ENCODE peak calls at places on chromosomes 1 and 21, in ten cellular contexts. R is AG10803, Q is bronchial epithelial cell, J is tibial artery, T is fibroblast of pulmonary artery, G is cardiac fibroblast, V is A549, M is WTC11, I is GM13977, A is body of pancreas. S is an unnamed sample.

GRCh38 chr1:157781048-157781447 is 4.1 kb upstream of the FCRL2 start:
- DNase-seq in R (no peak), Q (no peak), J (no peak), T (no peak), G (no peak), V (no peak), M (no peak), I (no peak), A (no peak), S (no peak)

GRCh38 chr1:24344090-24344742 is 25.1 kb downstream of the GRHL3 start:
- DNase-seq in R (no peak), Q (no peak), J (no peak), T (no peak), G (no peak), V (no peak), M (no peak), I (no peak), A (no peak), S (no peak)

GRCh38 chr1:112636597-112637256 is 17.1 kb downstream of the CAPZA1 start:
- DNase-seq in R (no peak), Q (no peak), J (no peak), T (no peak), G (no peak), V (peak), M (no peak), I (peak), A (no peak), S (no peak)

GRCh38 chr1:204830671-204831585 is 39.7 kb upstream of the NFASC start:
- DNase-seq in R (no peak), Q (no peak), J (no peak), T (no peak), G (no peak), V (no peak), M (no peak), I (no peak), A (peak), S (no peak)

GRCh38 chr1:99469641-99470040 is 176.3 kb upstream of the PALMD start:
- DNase-seq in R (peak), Q (no peak), J (no peak), T (no peak), G (no peak), V (no peak), M (no peak), I (no peak), A (no peak), S (no peak)

GRCh38 chr1:93681549-93682412 is at the start of gene BCAR3:
- DNase-seq in R (peak), Q (peak), J (peak), T (peak), G (peak), V (no peak), M (peak), I (peak), A (peak), S (peak)

GRCh38 chr1:1014896-1015681 is 1.8 kb downstream of the ISG15 start:
- DNase-seq in R (no peak), Q (no peak), J (no peak), T (no peak), G (no peak), V (no peak), M (peak), I (no peak), A (no peak), S (no peak)

GRCh38 chr1:77446841-77447555 is 165.2 kb downstream of the AK5 start:
- DNase-seq in R (peak), Q (peak), J (no peak), T (no peak), G (no peak), V (no peak), M (no peak), I (no peak), A (no peak), S (no peak)

GRCh38 chr1:1385931-1386330 is 10.9 kb upstream of the AURKAIP1 start:
- DNase-seq in R (no peak), Q (no peak), J (no peak), T (no peak), G (no peak), V (no peak), M (no peak), I (no peak), A (no peak), S (no peak)

GRCh38 chr1:193355179-193355578 is 168.8 kb upstream of the B3GALT2 start:
- DNase-seq in R (no peak), Q (peak), J (no peak), T (peak), G (peak), V (peak), M (no peak), I (no peak), A (peak), S (no peak)

GRCh38 chr21:42313501-42313969 is 1.7 kb downstream of the TFF3 start:
- DNase-seq in R (no peak), Q (no peak), J (no peak), T (no peak), G (no peak), V (no peak), M (peak), I (no peak), A (no peak), S (no peak)

GRCh38 chr1:150764617-150765090 is 924 bp downstream of the CTSS start:
- DNase-seq in R (peak), Q (peak), J (no peak), T (peak), G (peak), V (peak), M (no peak), I (no peak), A (no peak), S (peak)

GRCh38 chr21:15775981-15776380 is 46.2 kb downstream of the USP25 start:
- DNase-seq in R (peak), Q (peak), J (no peak), T (peak), G (peak), V (no peak), M (no peak), I (no peak), A (no peak), S (peak)

GRCh38 chr1:229171934-229172333 is 99.0 kb upstream of the RAB4A start:
- DNase-seq in R (no peak), Q (no peak), J (no peak), T (no peak), G (no peak), V (no peak), M (no peak), I (no peak), A (peak), S (no peak)

GRCh38 chr1:92315766-92316413 is 17.0 kb downstream of the RPAP2 start:
- DNase-seq in R (no peak), Q (no peak), J (no peak), T (no peak), G (no peak), V (no peak), M (no peak), I (no peak), A (no peak), S (no peak)

GRCh38 chr1:7617826-7618225 is 153.3 kb upstream of the VAMP3 start:
- DNase-seq in R (no peak), Q (no peak), J (no peak), T (no peak), G (no peak), V (no peak), M (no peak), I (no peak), A (no peak), S (no peak)

GRCh38 chr1:183272390-183272801 is 86.3 kb downstream of the LAMC2 start:
- DNase-seq in R (peak), Q (peak), J (no peak), T (peak), G (peak), V (peak), M (no peak), I (no peak), A (no peak), S (peak)

GRCh38 chr1:20732071-20732587 is 374 bp downstream of the SH2D5 start:
- DNase-seq in R (peak), Q (peak), J (no peak), T (peak), G (peak), V (peak), M (peak), I (peak), A (peak), S (peak)

GRCh38 chr1:106554294-106554693 is 502.2 kb upstream of the PRMT6 start:
- DNase-seq in R (no peak), Q (peak), J (no peak), T (no peak), G (no peak), V (no peak), M (no peak), I (no peak), A (no peak), S (no peak)

GRCh38 chr1:67888707-67889106 is 55.4 kb upstream of the GNG12 start:
- DNase-seq in R (peak), Q (no peak), J (no peak), T (peak), G (peak), V (no peak), M (peak), I (no peak), A (no peak), S (peak)

GRCh38 chr1:91754348-91754747 is 131.6 kb downstream of the TGFBR3 start:
- DNase-seq in R (no peak), Q (peak), J (no peak), T (peak), G (peak), V (no peak), M (no peak), I (no peak), A (no peak), S (no peak)

GRCh38 chr1:100866041-100866900 is 28.4 kb downstream of the EXTL2 start:
- DNase-seq in R (peak), Q (peak), J (no peak), T (peak), G (peak), V (peak), M (no peak), I (peak), A (peak), S (peak)

GRCh38 chr1:3465091-3465934 is 10.8 kb downstream of the ARHGEF16 start:
- DNase-seq in R (no peak), Q (peak), J (no peak), T (no peak), G (no peak), V (no peak), M (peak), I (no peak), A (no peak), S (no peak)

GRCh38 chr1:200960948-200961340 is 62.6 kb downstream of the KIF21B start:
- DNase-seq in R (no peak), Q (no peak), J (no peak), T (no peak), G (no peak), V (no peak), M (no peak), I (no peak), A (no peak), S (no peak)

GRCh38 chr1:82778612-82779011 is 977.9 kb downstream of the ADGRL2 start:
- DNase-seq in R (no peak), Q (peak), J (no peak), T (peak), G (peak), V (no peak), M (peak), I (no peak), A (no peak), S (peak)

GRCh38 chr1:74505133-74505532 is 7.3 kb downstream of the LRRC53 start:
- DNase-seq in R (peak), Q (no peak), J (no peak), T (no peak), G (no peak), V (no peak), M (peak), I (no peak), A (peak), S (no peak)

GRCh38 chr1:1132928-1133750 is 17.2 kb upstream of the C1orf159 start:
- DNase-seq in R (no peak), Q (no peak), J (no peak), T (no peak), G (peak), V (no peak), M (no peak), I (no peak), A (peak), S (peak)

GRCh38 chr1:30191154-30191702 is 532.2 kb downstream of the MATN1 start:
- DNase-seq in R (peak), Q (peak), J (no peak), T (peak), G (peak), V (peak), M (no peak), I (no peak), A (peak), S (no peak)

GRCh38 chr1:220217383-220217988 is 54.8 kb downstream of the RAB3GAP2 start:
- DNase-seq in R (no peak), Q (peak), J (no peak), T (no peak), G (no peak), V (peak), M (no peak), I (no peak), A (no peak), S (no peak)
- TF ChIP-seq CTCF in R (peak), Q (peak), J (no peak), T (peak), G (peak), V (peak), M (peak), I (peak), A (peak), S (peak)

DNA sequence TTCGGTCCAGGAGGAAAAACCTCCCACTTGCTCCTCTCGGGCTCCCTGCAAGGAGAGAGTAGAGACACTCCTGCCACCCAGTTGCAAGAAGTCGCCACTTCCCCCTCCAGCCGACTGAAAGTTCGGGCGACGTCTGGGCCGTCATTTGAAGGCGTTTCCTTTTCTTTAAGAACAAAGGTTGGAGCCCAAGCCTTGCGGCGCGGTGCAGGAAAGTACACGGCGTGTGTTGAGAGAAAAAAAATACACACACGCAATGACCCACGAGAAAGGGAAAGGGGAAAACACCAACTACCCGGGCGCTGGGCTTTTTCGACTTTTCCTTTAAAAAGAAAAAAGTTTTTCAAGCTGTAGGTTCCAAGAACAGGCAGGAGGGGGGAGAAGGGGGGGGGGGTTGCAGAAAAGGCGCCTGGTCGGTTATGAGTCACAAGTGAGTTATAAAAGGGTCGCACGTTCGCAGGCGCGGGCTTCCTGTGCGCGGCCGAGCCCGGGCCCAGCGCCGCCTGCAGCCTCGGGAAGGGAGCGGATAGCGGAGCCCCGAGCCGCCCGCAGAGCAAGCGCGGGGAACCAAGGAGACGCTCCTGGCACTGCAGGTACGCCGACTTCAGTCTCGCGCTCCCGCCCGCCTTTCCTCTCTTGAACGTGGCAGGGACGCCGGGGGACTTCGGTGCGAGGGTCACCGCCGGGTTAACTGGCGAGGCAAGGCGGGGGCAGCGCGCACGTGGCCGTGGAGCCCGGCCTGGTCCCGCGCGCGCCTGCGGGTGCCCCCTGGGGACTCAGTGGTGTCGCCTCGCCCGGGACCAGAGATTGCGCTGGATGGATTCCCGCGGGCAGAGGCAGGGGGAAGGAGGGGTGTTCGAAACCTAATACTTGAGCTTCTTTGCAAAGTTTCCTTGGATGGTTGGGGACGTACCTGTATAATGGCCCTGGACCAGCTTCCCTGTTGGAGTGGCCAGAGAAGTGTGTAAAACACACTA is 45.3 kb downstream of the MRPL39 start:
- DNase-seq in R (peak), Q (peak), J (peak), T (peak), G (peak), V (no peak), M (peak), I (peak), A (peak), S (peak)
- TF ChIP-seq CTCF in R (peak), Q (peak), J (no peak), T (peak), G (peak), V (no peak), M (no peak), I (peak), A (no peak), S (peak)

GRCh38 chr1:169509354-169509753 is 23.6 kb upstream of the SLC19A2 start:
- DNase-seq in R (no peak), Q (no peak), J (no peak), T (no peak), G (no peak), V (no peak), M (no peak), I (no peak), A (no peak), S (no peak)
- TF ChIP-seq CTCF in R (no peak), Q (no peak), J (no peak), T (no peak), G (no peak), V (no peak), M (no peak), I (no peak), A (peak), S (no peak)

DNA sequence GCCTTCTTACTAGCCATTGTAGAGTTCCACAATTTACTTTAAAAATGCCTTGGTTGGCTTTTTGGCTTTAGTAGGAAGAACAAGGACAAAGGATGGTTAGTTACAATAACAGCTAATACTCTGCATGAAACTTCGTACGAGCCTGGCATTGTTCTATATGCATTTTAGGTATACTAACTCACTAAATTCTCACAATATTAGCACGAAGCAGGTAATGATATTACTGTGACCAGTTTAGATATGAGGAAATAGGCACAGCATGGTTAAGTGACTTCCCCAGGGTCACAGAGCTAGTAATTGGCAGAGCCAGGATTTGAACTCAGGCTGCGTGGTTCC is 50.5 kb upstream of the CYP2J2 start:
- DNase-seq in R (no peak), Q (no peak), J (no peak), T (no peak), G (no peak), V (no peak), M (no peak), I (no peak), A (no peak), S (no peak)
- TF ChIP-seq CTCF in R (no peak), Q (no peak), J (no peak), T (no peak), G (no peak), V (no peak), M (no peak), I (peak), A (no peak), S (no peak)

DNA sequence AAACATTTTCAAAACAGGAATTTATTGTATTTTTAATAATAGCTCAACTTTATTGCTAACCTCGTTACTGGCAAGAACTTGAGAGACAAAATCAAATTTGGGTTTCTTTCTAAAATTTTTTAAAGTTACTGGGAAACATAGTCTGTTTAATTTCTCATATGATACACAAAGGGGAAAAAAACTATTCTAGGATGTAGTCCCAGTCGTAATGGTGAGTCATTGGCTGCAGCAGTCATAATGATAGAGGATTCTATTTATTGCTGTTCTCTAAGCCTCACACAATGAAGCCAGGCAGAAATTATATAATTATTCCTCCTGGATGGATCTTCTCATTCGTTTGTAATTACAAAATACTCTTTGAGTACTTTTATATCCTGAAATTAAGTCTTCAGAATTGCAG is 326.5 kb upstream of the SGIP1 start:
- DNase-seq in R (peak), Q (peak), J (no peak), T (peak), G (peak), V (peak), M (no peak), I (no peak), A (no peak), S (peak)
- TF ChIP-seq CTCF in R (no peak), Q (no peak), J (no peak), T (no peak), G (no peak), V (no peak), M (no peak), I (no peak), A (no peak), S (no peak)

DNA sequence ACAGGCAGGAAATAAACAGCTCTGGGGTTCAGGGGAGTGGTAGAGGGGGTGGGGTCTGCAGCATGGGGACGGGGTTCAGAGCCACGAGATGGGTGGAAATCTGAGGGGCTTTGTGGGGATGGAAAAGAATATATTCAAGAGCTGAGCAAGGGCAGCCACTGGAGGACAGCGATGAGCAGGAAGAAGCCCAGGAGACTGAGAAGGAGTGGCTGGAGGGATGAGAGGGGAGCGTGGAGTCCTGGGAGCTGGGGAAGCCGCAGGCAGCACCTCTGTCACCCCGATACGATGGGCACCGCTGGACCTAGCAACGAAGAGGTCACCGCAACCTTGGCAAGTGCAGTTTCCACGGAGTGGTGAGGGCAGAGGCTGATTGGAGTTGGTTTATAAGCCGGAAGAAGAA is 10.0 kb upstream of the KCNAB2 start:
- DNase-seq in R (no peak), Q (no peak), J (no peak), T (no peak), G (no peak), V (no peak), M (no peak), I (no peak), A (no peak), S (no peak)
- TF ChIP-seq CTCF in R (peak), Q (no peak), J (no peak), T (no peak), G (no peak), V (no peak), M (no peak), I (no peak), A (no peak), S (peak)

GRCh38 chr1:154407021-154407865 is 2.1 kb downstream of the IL6R start:
- DNase-seq in R (no peak), Q (peak), J (no peak), T (no peak), G (no peak), V (no peak), M (no peak), I (peak), A (peak), S (no peak)

GRCh38 chr1:154404984-154405761 is at the start of gene IL6R:
- DNase-seq in R (peak), Q (peak), J (peak), T (peak), G (peak), V (peak), M (peak), I (peak), A (peak), S (peak)

GRCh38 chr1:154406572-154406879 is 1.4 kb downstream of the IL6R start:
- DNase-seq in R (no peak), Q (no peak), J (no peak), T (no peak), G (no peak), V (no peak), M (no peak), I (no peak), A (no peak), S (no peak)

GRCh38 chr1:154404511-154404931 is 622 bp upstream of the IL6R start:
- DNase-seq in R (no peak), Q (no peak), J (no peak), T (no peak), G (no peak), V (no peak), M (no peak), I (no peak), A (no peak), S (no peak)

GRCh38 chr1:154405762-154406571 is 824 bp downstream of the IL6R start:
- DNase-seq in R (peak), Q (peak), J (peak), T (peak), G (peak), V (peak), M (peak), I (no peak), A (peak), S (peak)
- TF ChIP-seq CTCF in R (peak), Q (peak), J (peak), T (peak), G (peak), V (peak), M (no peak), I (peak), A (peak), S (peak)

DNA sequence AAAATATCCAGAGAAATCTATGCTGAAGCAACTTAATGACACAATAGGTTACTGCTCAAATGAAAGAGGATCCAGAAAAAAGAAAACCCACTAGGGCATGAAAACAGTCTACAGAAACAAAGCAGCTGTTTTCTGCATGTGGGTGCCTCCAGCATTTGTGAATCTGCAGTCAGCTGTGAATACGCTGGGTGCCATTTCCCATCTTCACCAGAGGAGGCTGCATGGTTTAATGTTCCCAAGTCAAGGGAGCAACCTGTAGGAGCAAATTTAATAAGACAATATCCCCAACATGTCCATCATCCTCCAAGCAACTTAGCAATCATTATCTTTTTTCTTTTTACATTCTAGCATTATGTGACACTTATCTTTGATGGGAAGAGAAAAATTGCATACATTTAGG is 396.6 kb downstream of the BRINP2 start:
- DNase-seq in R (peak), Q (peak), J (no peak), T (peak), G (peak), V (peak), M (peak), I (no peak), A (no peak), S (no peak)
- TF ChIP-seq CTCF in R (peak), Q (peak), J (no peak), T (peak), G (peak), V (no peak), M (no peak), I (no peak), A (no peak), S (peak)